ENCODE peak calls at places on chromosomes 4 and X, in seven cellular contexts. O is CD4-positive, alpha-beta T cell; M is bronchial epithelial cell; E is non-pigmented ciliary epithelial cell; V is T-cell; G is activated naive CD4-positive, alpha-beta T cell treated with anti-CD3 and anti-CD28 coated beads, Interleukin-2, amount 50 U/mL, for 16 hours; A is cardiac muscle cell. W is an unnamed sample.

GRCh38 chrX:115322375-115322774 is 32.9 kb downstream of the LUZP4 start:
- DNase-seq in O (no peak), G (no peak), M (no peak), E (no peak), A (no peak), V (no peak), W (no peak)

GRCh38 chr4:5998333-5998936 is 19.8 kb downstream of the C4orf50 start:
- DNase-seq in A (peak), G (peak), M (peak), E (peak), O (peak), V (no peak), W (peak)

GRCh38 chrX:39576081-39576701 is 521.6 kb downstream of the BCOR start:
- DNase-seq in O (no peak), G (no peak), V (no peak), A (no peak), E (no peak), M (no peak), W (no peak)

GRCh38 chrX:109742722-109743121 is 9.7 kb upstream of the ACSL4 start:
- DNase-seq in M (no peak), E (no peak), A (peak), G (no peak), O (no peak), V (no peak), W (no peak)

GRCh38 chr4:153497988-153498967 is 32.1 kb downstream of the TMEM131L start:
- DNase-seq in O (no peak), G (no peak), E (peak), A (peak), V (no peak), M (no peak), W (no peak)

GRCh38 chrX:65516756-65517155 is 17.8 kb downstream of the LAS1L start:
- DNase-seq in M (no peak), V (no peak), G (no peak), A (no peak), O (no peak), E (no peak), W (no peak)

GRCh38 chrX:123961268-123962005 is at the start of gene STAG2:
- DNase-seq in G (peak), O (peak), E (no peak), V (no peak), M (peak), A (peak), W (peak)

GRCh38 chr4:21577066-21577465 is 371.5 kb downstream of the KCNIP4 start:
- DNase-seq in G (no peak), M (no peak), A (no peak), E (no peak), O (no peak), V (no peak), W (no peak)

GRCh38 chr4:183443609-183444148 is 757 bp upstream of the CDKN2AIP start:
- DNase-seq in E (no peak), A (no peak), G (peak), O (no peak), V (peak), M (peak), W (peak)

GRCh38 chr4:158162637-158163036 is 10.2 kb downstream of the GASK1B start:
- DNase-seq in E (no peak), A (no peak), G (no peak), O (no peak), M (no peak), V (no peak), W (peak)

GRCh38 chr4:86909540-86909939 is 17.3 kb upstream of the C4orf36 start:
- DNase-seq in A (no peak), M (no peak), G (no peak), E (no peak), O (no peak), V (no peak), W (no peak)

GRCh38 chr4:77922158-77923094 is 59.8 kb downstream of the MRPL1 start:
- DNase-seq in G (no peak), A (peak), E (no peak), O (no peak), M (peak), V (no peak), W (no peak)

GRCh38 chrX:8803326-8803725 is 2.1 kb upstream of the FAM9A start:
- DNase-seq in A (no peak), V (no peak), M (peak), G (no peak), O (no peak), E (no peak), W (peak)

GRCh38 chrX:151763711-151764110 is 29.2 kb downstream of the CNGA2 start:
- DNase-seq in M (no peak), G (no peak), O (no peak), E (no peak), A (no peak), V (no peak), W (no peak)

GRCh38 chr4:99855677-99856076 is 38.5 kb downstream of the LAMTOR3 start:
- DNase-seq in M (no peak), E (no peak), G (no peak), A (peak), O (no peak), V (no peak), W (no peak)

GRCh38 chr4:868421-868820 is 42.5 kb upstream of the CPLX1 start:
- DNase-seq in V (no peak), M (no peak), O (no peak), E (no peak), A (no peak), G (no peak), W (no peak)

GRCh38 chr4:1711906-1712215 is 258 bp downstream of the SLBP start:
- DNase-seq in M (no peak), V (no peak), E (no peak), O (no peak), G (no peak), A (peak), W (no peak)

GRCh38 chrX:42976729-42977366 is 198.9 kb upstream of the PPP1R2C start:
- DNase-seq in E (no peak), A (no peak), G (no peak), M (peak), O (no peak), V (no peak), W (no peak)

GRCh38 chrX:86149089-86149488 is 838 bp downstream of the DACH2 start:
- DNase-seq in O (no peak), A (no peak), M (no peak), V (no peak), E (no peak), G (no peak), W (no peak)

GRCh38 chr4:80407246-80407645 is 71.7 kb downstream of the CFAP299 start:
- DNase-seq in A (peak), M (no peak), V (no peak), E (peak), O (no peak), G (no peak), W (no peak)

GRCh38 chrX:109635151-109635550 is 10.2 kb upstream of the KCNE5 start:
- DNase-seq in V (no peak), O (no peak), G (no peak), M (peak), A (peak), E (no peak), W (no peak)

GRCh38 chrX:3052864-3053263 is 11.6 kb downstream of the ARSF start:
- DNase-seq in V (no peak), E (no peak), O (no peak), M (no peak), G (no peak), A (no peak), W (no peak)

GRCh38 chrX:95058815-95059214 is 1384.8 kb downstream of the FAM133A start:
- DNase-seq in G (no peak), E (no peak), O (no peak), M (peak), V (no peak), A (peak), W (peak)

GRCh38 chr4:37464373-37464772 is 219.8 kb downstream of the NWD2 start:
- DNase-seq in A (no peak), V (no peak), G (no peak), E (no peak), O (no peak), M (no peak), W (no peak)

GRCh38 chr4:98516441-98517323 is 141.7 kb downstream of the TSPAN5 start:
- DNase-seq in E (no peak), O (no peak), V (no peak), A (peak), G (no peak), M (no peak), W (no peak)

W was measured in kidney glomerular epithelial cell.